ENCODE peak calls at places on chromosome 5, in four cellular contexts. C, D, J and M are unnamed samples.
A peak's percentile ranks its signal among the peaks of the same experiment; 100 is the strongest.

GRCh38 chr5:68898961-68899471 is 194.8 kb upstream of the SLC30A5 start:
- DNase-seq in J (no peak), C (no peak), D (no peak), M (peak; percentile 72)

GRCh38 chr5:135995979-135996378 is 32.8 kb upstream of the TGFBI start:
- DNase-seq in D (no peak), J (no peak), C (no peak), M (no peak)

GRCh38 chr5:618450-618849 is 6.3 kb downstream of the CEP72 start:
- DNase-seq in C (peak; percentile 7), D (no peak), J (peak; percentile 41), M (no peak)

GRCh38 chr5:1097381-1097893 is 14.4 kb downstream of the SLC12A7 start:
- DNase-seq in C (no peak), J (no peak), D (no peak), M (no peak)

GRCh38 chr5:40446910-40447309 is 232.8 kb upstream of the PTGER4 start:
- DNase-seq in J (no peak), D (no peak), C (no peak), M (no peak)

GRCh38 chr5:134082264-134082992 is 32.1 kb upstream of the TCF7 start:
- DNase-seq in D (no peak), C (no peak), J (no peak), M (no peak)

GRCh38 chr5:131990716-131991115 is 20.7 kb downstream of the ACSL6 start:
- DNase-seq in C (no peak), J (no peak), D (no peak), M (no peak)

GRCh38 chr5:14191325-14191724 is 48.2 kb downstream of the TRIO start:
- DNase-seq in D (no peak), C (no peak), J (no peak), M (no peak)

DNA sequence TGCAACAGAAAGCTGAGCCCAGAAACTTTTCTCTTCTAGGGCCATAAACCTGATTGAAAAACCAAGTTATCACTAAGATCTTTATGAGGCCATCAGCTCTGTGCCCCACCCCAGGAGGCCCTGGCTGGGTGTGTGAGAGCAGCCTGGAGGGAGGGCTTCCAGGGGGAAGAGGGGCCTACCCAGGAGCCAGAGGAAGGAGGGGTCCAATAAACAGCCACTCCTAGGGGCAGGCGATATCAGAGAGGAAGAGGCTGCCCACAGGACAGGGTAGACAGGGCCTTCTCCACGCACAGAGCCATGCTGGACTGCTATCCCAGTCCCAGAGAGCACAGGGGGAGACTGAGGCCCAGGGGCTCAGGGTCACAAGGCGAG is 4.5 kb upstream of the CDX1 start:
- DNase-seq in C (no peak), J (no peak), D (no peak), M (no peak)
- H3K9me3 ChIP-seq in C (no peaks in the 10 kb centered on the region), J (no peaks in the 10 kb centered on the region), D (no peaks in the 10 kb centered on the region), M (no peaks in the 10 kb centered on the region)

GRCh38 chr5:140554454-140554853 is 2.8 kb downstream of the SRA1 start:
- DNase-seq in C (no peak), D (no peak), J (no peak), M (no peak)
- TF ChIP-seq POLR2A in C (no peak), D (no peak), J (no peak), M (no peak)

DNA sequence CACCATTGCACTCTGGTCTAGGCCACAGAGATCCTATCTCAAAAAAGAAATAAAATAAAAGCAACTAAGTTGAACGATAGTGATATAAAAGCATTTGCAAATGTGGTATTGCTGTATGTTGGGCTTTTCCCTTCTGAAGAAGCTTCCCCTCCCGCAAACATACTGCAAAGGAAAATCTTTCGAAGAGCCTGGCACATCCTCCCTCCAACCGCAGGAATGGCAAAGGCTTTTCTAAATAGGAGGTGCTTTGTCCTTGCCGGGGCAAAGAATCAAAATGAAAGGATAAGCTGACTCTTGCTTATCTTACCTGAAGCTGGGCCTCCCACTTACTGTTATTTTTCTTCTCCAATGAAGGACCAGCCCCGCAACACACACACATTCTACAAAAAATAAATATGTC is 45.8 kb downstream of the SERINC5 start:
- DNase-seq in D (no peak), J (no peak), C (no peak), M (no peak)
- H3K9me3 ChIP-seq in D (no peaks in the 10 kb centered on the region), J (no peaks in the 10 kb centered on the region), C (no peaks in the 10 kb centered on the region), M (no peaks in the 10 kb centered on the region)

GRCh38 chr5:65721775-65722574 is at the start of the genes NLN and SGTB:
- DNase-seq in J (peak; percentile 90), D (peak; percentile 92), C (peak; percentile 91), M (peak; percentile 70)
- TF ChIP-seq POLR2A in J (no peak), D (no peak), C (peak; percentile 35), M (peak; percentile 64)

GRCh38 chr5:43469671-43470396 is 13.8 kb downstream of the TMEM267 start:
- DNase-seq in D (no peak), J (no peak), C (no peak), M (no peak)
- H3K9me3 ChIP-seq in D (no peaks in the 10 kb centered on the region), J (peaks cover 8% of the 10 kb centered on the region), C (peaks cover 35% of the 10 kb centered on the region), M (peaks cover 4% of the 10 kb centered on the region)

GRCh38 chr5:173963867-173964429 is 25.0 kb upstream of the C5orf47 start:
- DNase-seq in J (no peak), D (no peak), C (no peak), M (no peak)
- TF ChIP-seq POLR2A in J (no peak), D (no peak), C (no peak), M (no peak)

GRCh38 chr5:57221049-57221568 is 47.2 kb downstream of the GPBP1 start:
- DNase-seq in J (no peak), D (no peak), C (no peak), M (no peak)

GRCh38 chr5:57216714-57217113 is 42.9 kb downstream of the GPBP1 start:
- DNase-seq in D (no peak), C (no peak), J (no peak), M (no peak)

GRCh38 chr5:57215629-57216195 is 41.9 kb downstream of the GPBP1 start:
- DNase-seq in C (no peak), D (no peak), J (no peak), M (no peak)

DNA sequence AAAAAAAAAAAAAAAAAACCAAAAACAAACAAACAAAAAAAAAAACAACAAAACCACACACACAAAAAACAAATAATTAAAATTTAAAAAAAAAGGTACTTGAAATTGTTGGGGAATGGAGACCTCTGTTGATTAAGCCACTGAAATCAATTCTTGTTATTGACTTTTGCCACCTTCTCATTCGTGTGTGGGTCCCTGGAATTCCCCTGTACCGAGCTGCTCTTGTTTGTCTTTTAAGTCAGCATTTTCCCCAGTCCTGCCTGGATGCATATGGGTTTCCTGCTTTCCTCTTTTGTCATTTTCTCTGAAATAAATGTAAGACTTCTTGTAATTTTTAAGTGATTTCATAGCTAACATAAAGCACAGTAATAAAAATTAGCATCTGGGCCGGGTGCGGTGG is 45.5 kb downstream of the GPBP1 start:
- DNase-seq in C (no peak), J (no peak), D (no peak), M (no peak)
- H3K9me3 ChIP-seq in C (no peaks in the 10 kb centered on the region), J (no peaks in the 10 kb centered on the region), D (no peaks in the 10 kb centered on the region), M (no peaks in the 10 kb centered on the region)

GRCh38 chr5:176541338-176542134 is 4.3 kb upstream of the RNF44 start:
- DNase-seq in D (peak; percentile 70), J (no peak), C (peak; percentile 65), M (no peak)
- TF ChIP-seq POLR2A in D (no peak), J (no peak), C (no peak), M (no peak)